ENCODE peak calls at places on chromosomes 3 and 15, in four cellular contexts. One of them, this sample, is unnamed.

GRCh38 chr3:113111308-113111707 is 100.0 kb upstream of the BOC start:
- DNase-seq in pons: no peak
- DNase-seq in NCI-H1105: no peak
- DNase-seq in activated T-helper 1 cell treated with anti-CD3 and anti-CD28 coated beads, Interleukin-2, amount 50 U/mL, for 16 hours: no peak
- DNase-seq in this sample: no peak

GRCh38 chr3:142866841-142867631 is 21.8 kb downstream of the PCOLCE2 start:
- DNase-seq in pons: no peak
- DNase-seq in NCI-H1105: peak
- DNase-seq in activated T-helper 1 cell treated with anti-CD3 and anti-CD28 coated beads, Interleukin-2, amount 50 U/mL, for 16 hours: no peak
- DNase-seq in this sample: no peak

GRCh38 chr3:106161236-106161635 is 292.4 kb upstream of the CBLB start:
- DNase-seq in pons: no peak
- DNase-seq in NCI-H1105: no peak
- DNase-seq in activated T-helper 1 cell treated with anti-CD3 and anti-CD28 coated beads, Interleukin-2, amount 50 U/mL, for 16 hours: no peak
- DNase-seq in this sample: no peak

GRCh38 chr3:187963003-187963676 is 190.8 kb upstream of the LPP start:
- DNase-seq in pons: no peak
- DNase-seq in NCI-H1105: no peak
- DNase-seq in activated T-helper 1 cell treated with anti-CD3 and anti-CD28 coated beads, Interleukin-2, amount 50 U/mL, for 16 hours: no peak
- DNase-seq in this sample: no peak

GRCh38 chr15:101123222-101123910 is 128.5 kb downstream of the CHSY1 start:
- DNase-seq in pons: no peak
- DNase-seq in NCI-H1105: no peak
- DNase-seq in activated T-helper 1 cell treated with anti-CD3 and anti-CD28 coated beads, Interleukin-2, amount 50 U/mL, for 16 hours: no peak
- DNase-seq in this sample: no peak

GRCh38 chr3:166986000-166986399 is 394.1 kb downstream of the ZBBX start:
- DNase-seq in pons: no peak
- DNase-seq in NCI-H1105: no peak
- DNase-seq in activated T-helper 1 cell treated with anti-CD3 and anti-CD28 coated beads, Interleukin-2, amount 50 U/mL, for 16 hours: no peak
- DNase-seq in this sample: no peak

GRCh38 chr3:159322322-159322939 is 520.6 kb downstream of the MFSD1 start:
- DNase-seq in pons: peak
- DNase-seq in NCI-H1105: no peak
- DNase-seq in activated T-helper 1 cell treated with anti-CD3 and anti-CD28 coated beads, Interleukin-2, amount 50 U/mL, for 16 hours: no peak
- DNase-seq in this sample: peak

GRCh38 chr15:32698773-32699390 is 18.9 kb upstream of the GREM1 start:
- DNase-seq in pons: no peak
- DNase-seq in NCI-H1105: no peak
- DNase-seq in activated T-helper 1 cell treated with anti-CD3 and anti-CD28 coated beads, Interleukin-2, amount 50 U/mL, for 16 hours: no peak
- DNase-seq in this sample: no peak

GRCh38 chr3:36219398-36219797 is 160.9 kb upstream of the STAC start:
- DNase-seq in pons: no peak
- DNase-seq in NCI-H1105: no peak
- DNase-seq in activated T-helper 1 cell treated with anti-CD3 and anti-CD28 coated beads, Interleukin-2, amount 50 U/mL, for 16 hours: no peak
- DNase-seq in this sample: no peak

GRCh38 chr15:64969401-64969800 is 20.3 kb downstream of the SPG21 start:
- DNase-seq in pons: no peak
- DNase-seq in NCI-H1105: no peak
- DNase-seq in activated T-helper 1 cell treated with anti-CD3 and anti-CD28 coated beads, Interleukin-2, amount 50 U/mL, for 16 hours: no peak
- DNase-seq in this sample: no peak

GRCh38 chr3:58274027-58274614 is 31.9 kb upstream of the RPP14 start:
- DNase-seq in pons: no peak
- DNase-seq in NCI-H1105: no peak
- DNase-seq in activated T-helper 1 cell treated with anti-CD3 and anti-CD28 coated beads, Interleukin-2, amount 50 U/mL, for 16 hours: no peak
- DNase-seq in this sample: no peak

GRCh38 chr3:110624571-110624970 is 447.0 kb upstream of the NECTIN3 start:
- DNase-seq in pons: no peak
- DNase-seq in NCI-H1105: no peak
- DNase-seq in activated T-helper 1 cell treated with anti-CD3 and anti-CD28 coated beads, Interleukin-2, amount 50 U/mL, for 16 hours: no peak
- DNase-seq in this sample: no peak

GRCh38 chr3:172157566-172158258 is 118.3 kb downstream of the FNDC3B start:
- DNase-seq in pons: no peak
- DNase-seq in NCI-H1105: no peak
- DNase-seq in activated T-helper 1 cell treated with anti-CD3 and anti-CD28 coated beads, Interleukin-2, amount 50 U/mL, for 16 hours: no peak
- DNase-seq in this sample: no peak

GRCh38 chr15:23014394-23015000 is 24.9 kb downstream of the TUBGCP5 start:
- DNase-seq in pons: no peak
- DNase-seq in NCI-H1105: no peak
- DNase-seq in activated T-helper 1 cell treated with anti-CD3 and anti-CD28 coated beads, Interleukin-2, amount 50 U/mL, for 16 hours: no peak
- DNase-seq in this sample: no peak

GRCh38 chr15:26628879-26629529 is 143.9 kb downstream of the GABRB3 start:
- DNase-seq in pons: no peak
- DNase-seq in NCI-H1105: no peak
- DNase-seq in activated T-helper 1 cell treated with anti-CD3 and anti-CD28 coated beads, Interleukin-2, amount 50 U/mL, for 16 hours: no peak
- DNase-seq in this sample: no peak

GRCh38 chr3:150407051-150407817 is 864 bp upstream of the TSC22D2 start:
- DNase-seq in pons: no peak
- DNase-seq in NCI-H1105: no peak
- DNase-seq in activated T-helper 1 cell treated with anti-CD3 and anti-CD28 coated beads, Interleukin-2, amount 50 U/mL, for 16 hours: no peak
- DNase-seq in this sample: no peak

GRCh38 chr3:126438746-126439145 is 36.9 kb downstream of the ZXDC start:
- DNase-seq in pons: no peak
- DNase-seq in NCI-H1105: no peak
- DNase-seq in activated T-helper 1 cell treated with anti-CD3 and anti-CD28 coated beads, Interleukin-2, amount 50 U/mL, for 16 hours: no peak
- DNase-seq in this sample: no peak

GRCh38 chr3:47012342-47013230 is 33.1 kb downstream of the NBEAL2 start:
- DNase-seq in pons: no peak
- DNase-seq in NCI-H1105: no peak
- DNase-seq in activated T-helper 1 cell treated with anti-CD3 and anti-CD28 coated beads, Interleukin-2, amount 50 U/mL, for 16 hours: no peak
- DNase-seq in this sample: no peak

GRCh38 chr3:66018047-66019033 is 20.4 kb downstream of the MAGI1 start:
- DNase-seq in pons: no peak
- DNase-seq in NCI-H1105: no peak
- DNase-seq in activated T-helper 1 cell treated with anti-CD3 and anti-CD28 coated beads, Interleukin-2, amount 50 U/mL, for 16 hours: no peak
- DNase-seq in this sample: no peak

GRCh38 chr3:48661501-48662139 is 1.1 kb downstream of the CELSR3 start:
- DNase-seq in pons: no peak
- DNase-seq in NCI-H1105: no peak
- DNase-seq in activated T-helper 1 cell treated with anti-CD3 and anti-CD28 coated beads, Interleukin-2, amount 50 U/mL, for 16 hours: peak
- DNase-seq in this sample: peak

GRCh38 chr3:197680955-197681521 is 55.7 kb downstream of the RUBCN start:
- DNase-seq in pons: no peak
- DNase-seq in NCI-H1105: no peak
- DNase-seq in activated T-helper 1 cell treated with anti-CD3 and anti-CD28 coated beads, Interleukin-2, amount 50 U/mL, for 16 hours: no peak
- DNase-seq in this sample: no peak

GRCh38 chr3:71949403-71949802 is 164.5 kb upstream of the PROK2 start:
- DNase-seq in pons: no peak
- DNase-seq in NCI-H1105: no peak
- DNase-seq in activated T-helper 1 cell treated with anti-CD3 and anti-CD28 coated beads, Interleukin-2, amount 50 U/mL, for 16 hours: no peak
- DNase-seq in this sample: no peak

GRCh38 chr3:129441215-129441614 is 1.2 kb downstream of the IFT122 start:
- DNase-seq in pons: peak
- DNase-seq in NCI-H1105: no peak
- DNase-seq in activated T-helper 1 cell treated with anti-CD3 and anti-CD28 coated beads, Interleukin-2, amount 50 U/mL, for 16 hours: no peak
- DNase-seq in this sample: no peak

GRCh38 chr15:63928185-63928852 is 94.6 kb upstream of the HERC1 start:
- DNase-seq in pons: no peak
- DNase-seq in NCI-H1105: no peak
- DNase-seq in activated T-helper 1 cell treated with anti-CD3 and anti-CD28 coated beads, Interleukin-2, amount 50 U/mL, for 16 hours: no peak
- DNase-seq in this sample: no peak

GRCh38 chr15:68389936-68390790 is 41.8 kb downstream of the ITGA11 start:
- DNase-seq in pons: no peak
- DNase-seq in NCI-H1105: no peak
- DNase-seq in activated T-helper 1 cell treated with anti-CD3 and anti-CD28 coated beads, Interleukin-2, amount 50 U/mL, for 16 hours: no peak
- DNase-seq in this sample: peak

GRCh38 chr3:108099203-108099602 is 8.4 kb upstream of the CD47 start:
- DNase-seq in pons: no peak
- DNase-seq in NCI-H1105: no peak
- DNase-seq in activated T-helper 1 cell treated with anti-CD3 and anti-CD28 coated beads, Interleukin-2, amount 50 U/mL, for 16 hours: no peak
- DNase-seq in this sample: no peak

GRCh38 chr3:12994607-12995388 is 78.4 kb downstream of the IQSEC1 start:
- DNase-seq in pons: peak
- DNase-seq in NCI-H1105: peak
- DNase-seq in activated T-helper 1 cell treated with anti-CD3 and anti-CD28 coated beads, Interleukin-2, amount 50 U/mL, for 16 hours: peak
- DNase-seq in this sample: peak

GRCh38 chr15:22786868-22787698 is 639 bp downstream of the NIPA1 start:
- DNase-seq in pons: no peak
- DNase-seq in NCI-H1105: peak
- DNase-seq in activated T-helper 1 cell treated with anti-CD3 and anti-CD28 coated beads, Interleukin-2, amount 50 U/mL, for 16 hours: no peak
- DNase-seq in this sample: no peak

GRCh38 chr3:197224034-197224444 is 74.4 kb downstream of the DLG1 start:
- DNase-seq in pons: peak
- DNase-seq in NCI-H1105: peak
- DNase-seq in activated T-helper 1 cell treated with anti-CD3 and anti-CD28 coated beads, Interleukin-2, amount 50 U/mL, for 16 hours: no peak
- DNase-seq in this sample: peak

GRCh38 chr3:183698760-183699159 is 1.2 kb downstream of the YEATS2 start:
- DNase-seq in pons: peak
- DNase-seq in NCI-H1105: peak
- DNase-seq in activated T-helper 1 cell treated with anti-CD3 and anti-CD28 coated beads, Interleukin-2, amount 50 U/mL, for 16 hours: no peak
- DNase-seq in this sample: no peak

GRCh38 chr15:100602822-100603393 is 519 bp downstream of the ASB7 start:
- DNase-seq in pons: no peak
- DNase-seq in NCI-H1105: no peak
- DNase-seq in activated T-helper 1 cell treated with anti-CD3 and anti-CD28 coated beads, Interleukin-2, amount 50 U/mL, for 16 hours: no peak
- DNase-seq in this sample: no peak

GRCh38 chr3:19348929-19349564 is 200.7 kb downstream of the KCNH8 start:
- DNase-seq in pons: peak
- DNase-seq in NCI-H1105: no peak
- DNase-seq in activated T-helper 1 cell treated with anti-CD3 and anti-CD28 coated beads, Interleukin-2, amount 50 U/mL, for 16 hours: no peak
- DNase-seq in this sample: peak

GRCh38 chr3:179771797-179772196 is 119.0 kb downstream of the USP13 start:
- DNase-seq in pons: no peak
- DNase-seq in NCI-H1105: no peak
- DNase-seq in activated T-helper 1 cell treated with anti-CD3 and anti-CD28 coated beads, Interleukin-2, amount 50 U/mL, for 16 hours: no peak
- DNase-seq in this sample: no peak

GRCh38 chr3:131192701-131193100 is 166.0 kb downstream of the NEK11 start:
- DNase-seq in pons: no peak
- DNase-seq in NCI-H1105: no peak
- DNase-seq in activated T-helper 1 cell treated with anti-CD3 and anti-CD28 coated beads, Interleukin-2, amount 50 U/mL, for 16 hours: no peak
- DNase-seq in this sample: no peak

GRCh38 chr3:122519693-122520092 is 5.0 kb upstream of the KPNA1 start:
- DNase-seq in pons: no peak
- DNase-seq in NCI-H1105: no peak
- DNase-seq in activated T-helper 1 cell treated with anti-CD3 and anti-CD28 coated beads, Interleukin-2, amount 50 U/mL, for 16 hours: no peak
- DNase-seq in this sample: no peak

GRCh38 chr3:169383770-169384169 is 279.7 kb downstream of the MECOM start:
- DNase-seq in pons: no peak
- DNase-seq in NCI-H1105: no peak
- DNase-seq in activated T-helper 1 cell treated with anti-CD3 and anti-CD28 coated beads, Interleukin-2, amount 50 U/mL, for 16 hours: no peak
- DNase-seq in this sample: no peak

GRCh38 chr3:89107461-89108035 is at the start of gene EPHA3:
- DNase-seq in pons: peak
- DNase-seq in NCI-H1105: peak
- DNase-seq in activated T-helper 1 cell treated with anti-CD3 and anti-CD28 coated beads, Interleukin-2, amount 50 U/mL, for 16 hours: no peak
- DNase-seq in this sample: peak

This sample was measured in foreskin melanocyte.